ENCODE peak calls at places on chromosomes 12 and 14, in four cellular contexts. One of them, this sample, is unnamed.

GRCh38 chr14:34983148-34983760 is 462 bp downstream of the SRP54 start:
- DNase-seq in HAP-1: no peak
- DNase-seq in AG10803: no peak
- DNase-seq in stimulated activated CD4-positive, alpha-beta T cell treated with anti-CD3 and anti-CD28 coated beads, Interleukin-4, amount 100 ng/mL, for 4 hours: no peak
- DNase-seq in this sample: no peak

GRCh38 chr12:109582636-109583035 is 9.0 kb downstream of the MVK start:
- DNase-seq in stimulated activated CD4-positive, alpha-beta T cell treated with anti-CD3 and anti-CD28 coated beads, Interleukin-4, amount 100 ng/mL, for 4 hours: no peak
- DNase-seq in AG10803: no peak
- DNase-seq in HAP-1: no peak
- DNase-seq in this sample: no peak

GRCh38 chr14:100965296-100965695 is 61.8 kb upstream of the RTL1 start:
- DNase-seq in HAP-1: no peak
- DNase-seq in stimulated activated CD4-positive, alpha-beta T cell treated with anti-CD3 and anti-CD28 coated beads, Interleukin-4, amount 100 ng/mL, for 4 hours: no peak
- DNase-seq in AG10803: no peak
- DNase-seq in this sample: no peak

GRCh38 chr12:56126732-56127239 is 1.3 kb upstream of the ESYT1 start:
- DNase-seq in HAP-1: no peak
- DNase-seq in AG10803: no peak
- DNase-seq in stimulated activated CD4-positive, alpha-beta T cell treated with anti-CD3 and anti-CD28 coated beads, Interleukin-4, amount 100 ng/mL, for 4 hours: no peak
- DNase-seq in this sample: no peak

GRCh38 chr14:54840798-54841197 is 61.8 kb downstream of the GCH1 start:
- DNase-seq in HAP-1: no peak
- DNase-seq in AG10803: no peak
- DNase-seq in stimulated activated CD4-positive, alpha-beta T cell treated with anti-CD3 and anti-CD28 coated beads, Interleukin-4, amount 100 ng/mL, for 4 hours: no peak
- DNase-seq in this sample: no peak

GRCh38 chr12:46473634-46474201 is 101.1 kb upstream of the SLC38A2 start:
- DNase-seq in stimulated activated CD4-positive, alpha-beta T cell treated with anti-CD3 and anti-CD28 coated beads, Interleukin-4, amount 100 ng/mL, for 4 hours: no peak
- DNase-seq in AG10803: peak
- DNase-seq in HAP-1: no peak
- DNase-seq in this sample: peak

GRCh38 chr12:119649202-119649808 is 18.6 kb upstream of the PRKAB1 start:
- DNase-seq in AG10803: no peak
- DNase-seq in HAP-1: no peak
- DNase-seq in stimulated activated CD4-positive, alpha-beta T cell treated with anti-CD3 and anti-CD28 coated beads, Interleukin-4, amount 100 ng/mL, for 4 hours: no peak
- DNase-seq in this sample: peak

GRCh38 chr12:123905319-123905925 is 67.2 kb downstream of the CCDC92 start:
- DNase-seq in stimulated activated CD4-positive, alpha-beta T cell treated with anti-CD3 and anti-CD28 coated beads, Interleukin-4, amount 100 ng/mL, for 4 hours: peak
- DNase-seq in AG10803: peak
- DNase-seq in HAP-1: peak
- DNase-seq in this sample: peak

GRCh38 chr14:55908071-55908470 is 210.1 kb upstream of the PELI2 start:
- DNase-seq in stimulated activated CD4-positive, alpha-beta T cell treated with anti-CD3 and anti-CD28 coated beads, Interleukin-4, amount 100 ng/mL, for 4 hours: no peak
- DNase-seq in HAP-1: no peak
- DNase-seq in AG10803: no peak
- DNase-seq in this sample: no peak

GRCh38 chr12:47216150-47216677 is 136.5 kb upstream of the AMIGO2 start:
- DNase-seq in AG10803: no peak
- DNase-seq in stimulated activated CD4-positive, alpha-beta T cell treated with anti-CD3 and anti-CD28 coated beads, Interleukin-4, amount 100 ng/mL, for 4 hours: peak
- DNase-seq in HAP-1: no peak
- DNase-seq in this sample: no peak

GRCh38 chr12:130700492-130701401 is 15.4 kb downstream of the RIMBP2 start:
- DNase-seq in stimulated activated CD4-positive, alpha-beta T cell treated with anti-CD3 and anti-CD28 coated beads, Interleukin-4, amount 100 ng/mL, for 4 hours: no peak
- DNase-seq in HAP-1: no peak
- DNase-seq in AG10803: no peak
- DNase-seq in this sample: no peak

GRCh38 chr14:79842270-79842669 is 369.0 kb downstream of the DIO2 start:
- DNase-seq in AG10803: peak
- DNase-seq in stimulated activated CD4-positive, alpha-beta T cell treated with anti-CD3 and anti-CD28 coated beads, Interleukin-4, amount 100 ng/mL, for 4 hours: no peak
- DNase-seq in HAP-1: no peak
- DNase-seq in this sample: peak

GRCh38 chr14:80974338-80975078 is 19.1 kb downstream of the TSHR start:
- DNase-seq in HAP-1: no peak
- DNase-seq in stimulated activated CD4-positive, alpha-beta T cell treated with anti-CD3 and anti-CD28 coated beads, Interleukin-4, amount 100 ng/mL, for 4 hours: no peak
- DNase-seq in AG10803: peak
- DNase-seq in this sample: peak

GRCh38 chr12:47844264-47845020 is 24.7 kb upstream of the HDAC7 start:
- DNase-seq in AG10803: no peak
- DNase-seq in stimulated activated CD4-positive, alpha-beta T cell treated with anti-CD3 and anti-CD28 coated beads, Interleukin-4, amount 100 ng/mL, for 4 hours: no peak
- DNase-seq in HAP-1: no peak
- DNase-seq in this sample: no peak

GRCh38 chr12:6056406-6057211 is 67.9 kb downstream of the VWF start:
- DNase-seq in AG10803: no peak
- DNase-seq in HAP-1: peak
- DNase-seq in stimulated activated CD4-positive, alpha-beta T cell treated with anti-CD3 and anti-CD28 coated beads, Interleukin-4, amount 100 ng/mL, for 4 hours: peak
- DNase-seq in this sample: no peak

GRCh38 chr14:64340560-64341196 is 46.5 kb upstream of the ESR2 start:
- DNase-seq in stimulated activated CD4-positive, alpha-beta T cell treated with anti-CD3 and anti-CD28 coated beads, Interleukin-4, amount 100 ng/mL, for 4 hours: no peak
- DNase-seq in AG10803: no peak
- DNase-seq in HAP-1: no peak
- DNase-seq in this sample: no peak

GRCh38 chr12:55824726-55825125 is 4.7 kb downstream of the DNAJC14 start:
- DNase-seq in HAP-1: no peak
- DNase-seq in stimulated activated CD4-positive, alpha-beta T cell treated with anti-CD3 and anti-CD28 coated beads, Interleukin-4, amount 100 ng/mL, for 4 hours: no peak
- DNase-seq in AG10803: no peak
- DNase-seq in this sample: no peak

GRCh38 chr12:97168804-97169203 is 261.7 kb downstream of the NEDD1 start:
- DNase-seq in HAP-1: no peak
- DNase-seq in AG10803: no peak
- DNase-seq in stimulated activated CD4-positive, alpha-beta T cell treated with anti-CD3 and anti-CD28 coated beads, Interleukin-4, amount 100 ng/mL, for 4 hours: no peak
- DNase-seq in this sample: no peak

GRCh38 chr14:101761881-101762529 is 496 bp downstream of the PPP2R5C start:
- DNase-seq in HAP-1: peak
- DNase-seq in AG10803: no peak
- DNase-seq in stimulated activated CD4-positive, alpha-beta T cell treated with anti-CD3 and anti-CD28 coated beads, Interleukin-4, amount 100 ng/mL, for 4 hours: peak
- DNase-seq in this sample: no peak

GRCh38 chr12:2544213-2544612 is 250.6 kb upstream of the FKBP4 start:
- DNase-seq in HAP-1: no peak
- DNase-seq in AG10803: no peak
- DNase-seq in stimulated activated CD4-positive, alpha-beta T cell treated with anti-CD3 and anti-CD28 coated beads, Interleukin-4, amount 100 ng/mL, for 4 hours: no peak
- DNase-seq in this sample: no peak

GRCh38 chr12:53014709-53015108 is 8.5 kb downstream of the EIF4B start:
- DNase-seq in stimulated activated CD4-positive, alpha-beta T cell treated with anti-CD3 and anti-CD28 coated beads, Interleukin-4, amount 100 ng/mL, for 4 hours: no peak
- DNase-seq in HAP-1: no peak
- DNase-seq in AG10803: no peak
- DNase-seq in this sample: no peak

GRCh38 chr14:65131176-65131765 is 29.0 kb upstream of the MAX start:
- DNase-seq in AG10803: peak
- DNase-seq in stimulated activated CD4-positive, alpha-beta T cell treated with anti-CD3 and anti-CD28 coated beads, Interleukin-4, amount 100 ng/mL, for 4 hours: no peak
- DNase-seq in HAP-1: no peak
- DNase-seq in this sample: peak

GRCh38 chr14:25116607-25117006 is 66.7 kb upstream of the STXBP6 start:
- DNase-seq in AG10803: peak
- DNase-seq in HAP-1: no peak
- DNase-seq in stimulated activated CD4-positive, alpha-beta T cell treated with anti-CD3 and anti-CD28 coated beads, Interleukin-4, amount 100 ng/mL, for 4 hours: no peak
- DNase-seq in this sample: peak

GRCh38 chr12:13195848-13196301 is 651 bp upstream of the EMP1 start:
- DNase-seq in AG10803: peak
- DNase-seq in stimulated activated CD4-positive, alpha-beta T cell treated with anti-CD3 and anti-CD28 coated beads, Interleukin-4, amount 100 ng/mL, for 4 hours: no peak
- DNase-seq in HAP-1: no peak
- DNase-seq in this sample: peak

GRCh38 chr14:65258391-65258790 is 154.1 kb upstream of the FUT8 start:
- DNase-seq in AG10803: peak
- DNase-seq in stimulated activated CD4-positive, alpha-beta T cell treated with anti-CD3 and anti-CD28 coated beads, Interleukin-4, amount 100 ng/mL, for 4 hours: no peak
- DNase-seq in HAP-1: no peak
- DNase-seq in this sample: peak

GRCh38 chr14:60197629-60198318 is 32.6 kb upstream of the DHRS7 start:
- DNase-seq in HAP-1: no peak
- DNase-seq in AG10803: no peak
- DNase-seq in stimulated activated CD4-positive, alpha-beta T cell treated with anti-CD3 and anti-CD28 coated beads, Interleukin-4, amount 100 ng/mL, for 4 hours: no peak
- DNase-seq in this sample: no peak

GRCh38 chr12:65494537-65494936 is 216.1 kb downstream of the MSRB3 start:
- DNase-seq in HAP-1: no peak
- DNase-seq in stimulated activated CD4-positive, alpha-beta T cell treated with anti-CD3 and anti-CD28 coated beads, Interleukin-4, amount 100 ng/mL, for 4 hours: no peak
- DNase-seq in AG10803: no peak
- DNase-seq in this sample: no peak

GRCh38 chr14:56094063-56094462 is 24.1 kb upstream of the PELI2 start:
- DNase-seq in HAP-1: no peak
- DNase-seq in AG10803: no peak
- DNase-seq in stimulated activated CD4-positive, alpha-beta T cell treated with anti-CD3 and anti-CD28 coated beads, Interleukin-4, amount 100 ng/mL, for 4 hours: no peak
- DNase-seq in this sample: no peak

GRCh38 chr12:52200086-52200782 is 8.4 kb upstream of the KRT80 start:
- DNase-seq in stimulated activated CD4-positive, alpha-beta T cell treated with anti-CD3 and anti-CD28 coated beads, Interleukin-4, amount 100 ng/mL, for 4 hours: no peak
- DNase-seq in AG10803: no peak
- DNase-seq in HAP-1: no peak
- DNase-seq in this sample: no peak

GRCh38 chr12:32395031-32395430 is 4.3 kb upstream of the FGD4 start:
- DNase-seq in HAP-1: no peak
- DNase-seq in stimulated activated CD4-positive, alpha-beta T cell treated with anti-CD3 and anti-CD28 coated beads, Interleukin-4, amount 100 ng/mL, for 4 hours: no peak
- DNase-seq in AG10803: no peak
- DNase-seq in this sample: no peak

GRCh38 chr12:10505620-10506019 is at the start of gene EIF2S3B:
- DNase-seq in AG10803: no peak
- DNase-seq in stimulated activated CD4-positive, alpha-beta T cell treated with anti-CD3 and anti-CD28 coated beads, Interleukin-4, amount 100 ng/mL, for 4 hours: no peak
- DNase-seq in HAP-1: no peak
- DNase-seq in this sample: no peak